ENCODE peak calls at places on chromosomes 6 and 20, in four cellular contexts. One of them, this sample, is unnamed.

GRCh38 chr6:10355115-10355702 is 59.7 kb downstream of the TFAP2A start:
- DNase-seq in H9: no peak
- DNase-seq in GM12878: no peak
- DNase-seq in PC-3: no peak
- DNase-seq in this sample: no peak

GRCh38 chr20:44089987-44090674 is 96.9 kb downstream of the JPH2 start:
- DNase-seq in H9: no peak
- DNase-seq in PC-3: peak
- DNase-seq in GM12878: peak
- DNase-seq in this sample: peak

GRCh38 chr6:135880066-135880972 is 28.8 kb downstream of the PDE7B start:
- DNase-seq in GM12878: peak
- DNase-seq in PC-3: peak
- DNase-seq in H9: no peak
- DNase-seq in this sample: peak

GRCh38 chr6:150343434-150343833 is 25.4 kb upstream of the IYD start:
- DNase-seq in H9: no peak
- DNase-seq in GM12878: no peak
- DNase-seq in PC-3: peak
- DNase-seq in this sample: peak

GRCh38 chr20:51573576-51574243 is 31.2 kb upstream of the NFATC2 start:
- DNase-seq in GM12878: no peak
- DNase-seq in H9: no peak
- DNase-seq in PC-3: peak
- DNase-seq in this sample: no peak

GRCh38 chr6:143998686-143999085 is 9.4 kb downstream of the PLAGL1 start:
- DNase-seq in PC-3: no peak
- DNase-seq in H9: no peak
- DNase-seq in GM12878: no peak
- DNase-seq in this sample: no peak

GRCh38 chr20:23889775-23890187 is 10.2 kb upstream of the CST5 start:
- DNase-seq in H9: peak
- DNase-seq in GM12878: no peak
- DNase-seq in PC-3: peak
- DNase-seq in this sample: peak

GRCh38 chr20:19750907-19751636 is 7.0 kb upstream of the RIN2 start:
- DNase-seq in GM12878: no peak
- DNase-seq in PC-3: no peak
- DNase-seq in H9: no peak
- DNase-seq in this sample: no peak

GRCh38 chr6:136950436-136950835 is 28.3 kb downstream of the SLC35D3 start:
- DNase-seq in GM12878: no peak
- DNase-seq in H9: no peak
- DNase-seq in PC-3: no peak
- DNase-seq in this sample: peak

GRCh38 chr6:16533721-16534136 is 227.5 kb downstream of the ATXN1 start:
- DNase-seq in H9: no peak
- DNase-seq in PC-3: peak
- DNase-seq in GM12878: no peak
- DNase-seq in this sample: peak

GRCh38 chr20:57947421-57948176 is 237.8 kb upstream of the PMEPA1 start:
- DNase-seq in GM12878: no peak
- DNase-seq in PC-3: no peak
- DNase-seq in H9: no peak
- DNase-seq in this sample: peak
- H2AFZ ChIP-seq in GM12878: no peak
- H2AFZ ChIP-seq in PC-3: no peak
- H2AFZ ChIP-seq in H9: no peak
- H2AFZ ChIP-seq in this sample: no peak

GRCh38 chr6:6915219-6915618 is 192.5 kb upstream of the RREB1 start:
- DNase-seq in PC-3: peak
- DNase-seq in H9: no peak
- DNase-seq in GM12878: no peak
- DNase-seq in this sample: no peak

GRCh38 chr6:6916598-6916997 is 191.2 kb upstream of the RREB1 start:
- DNase-seq in H9: no peak
- DNase-seq in GM12878: no peak
- DNase-seq in PC-3: no peak
- DNase-seq in this sample: no peak

GRCh38 chr6:6918216-6918983 is 189.4 kb upstream of the RREB1 start:
- DNase-seq in GM12878: peak
- DNase-seq in PC-3: peak
- DNase-seq in H9: no peak
- DNase-seq in this sample: peak

GRCh38 chr6:6913346-6913745 is 194.4 kb upstream of the RREB1 start:
- DNase-seq in PC-3: no peak
- DNase-seq in GM12878: no peak
- DNase-seq in H9: no peak
- DNase-seq in this sample: no peak

DNA sequence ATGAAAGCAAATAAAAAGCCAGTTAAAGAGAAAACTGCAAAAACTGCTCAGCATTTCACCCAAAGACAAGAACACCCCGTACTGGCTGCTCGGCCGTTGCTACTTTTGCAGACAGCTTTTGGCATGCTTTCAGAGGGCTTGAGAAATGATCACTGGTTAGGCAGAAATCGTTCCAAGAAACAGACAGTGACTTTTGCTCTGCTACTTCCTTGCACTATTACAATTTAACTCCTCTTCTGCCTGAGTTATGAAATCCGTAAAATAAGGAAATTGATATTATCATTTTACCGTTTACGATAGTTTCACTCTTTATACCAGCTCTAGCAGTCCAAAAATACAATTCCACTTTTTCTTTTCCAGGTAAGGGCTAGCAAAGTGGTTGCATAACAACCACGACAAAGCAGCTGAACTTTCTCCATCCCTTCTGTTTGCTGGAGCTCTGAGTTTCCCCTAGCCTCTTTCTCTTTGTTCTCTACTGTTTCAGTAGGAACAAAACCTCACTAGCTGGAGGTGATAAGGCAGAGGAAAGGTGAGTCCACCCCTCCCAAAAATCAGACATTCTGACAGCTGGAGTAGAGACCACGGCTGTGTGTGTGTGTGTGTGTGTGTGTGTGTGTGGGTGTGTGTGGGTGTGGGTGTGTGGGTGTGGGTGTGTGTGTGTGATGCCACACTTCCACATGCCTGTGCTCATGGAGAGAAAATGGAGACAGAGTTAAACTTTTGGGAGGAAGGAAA is 191.8 kb upstream of the RREB1 start:
- DNase-seq in GM12878: no peak
- DNase-seq in PC-3: peak
- DNase-seq in H9: no peak
- DNase-seq in this sample: peak
- H2AFZ ChIP-seq in GM12878: peak
- H2AFZ ChIP-seq in PC-3: peak
- H2AFZ ChIP-seq in H9: no peak
- H2AFZ ChIP-seq in this sample: no peak

DNA sequence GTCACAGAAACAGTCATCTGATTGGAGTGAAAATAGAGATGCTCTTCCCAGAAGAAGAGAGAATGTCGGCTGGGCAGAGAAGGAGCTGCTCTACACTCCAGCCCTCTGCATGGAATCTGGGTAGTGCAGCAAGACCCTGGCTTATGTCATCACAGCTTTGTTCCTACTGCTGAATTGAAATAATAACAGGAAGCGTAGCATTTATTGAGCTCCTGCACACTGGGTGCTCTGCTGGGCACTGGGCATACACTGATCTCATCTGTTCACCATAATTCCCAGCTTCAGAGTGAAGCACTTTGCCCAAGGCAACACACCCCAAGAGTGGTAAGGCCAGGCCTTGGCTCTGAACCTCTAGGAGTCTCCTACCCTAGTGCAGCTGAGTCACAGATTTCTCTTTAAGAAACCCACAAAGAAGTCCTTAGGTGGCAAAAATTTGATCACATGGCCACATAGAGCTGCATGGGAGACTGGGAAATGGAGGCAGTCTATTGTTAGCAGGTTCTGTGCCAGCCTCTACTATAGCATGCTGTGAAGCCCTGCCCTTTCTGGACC is 3.9 kb upstream of the SDCBP2 start:
- DNase-seq in PC-3: no peak
- DNase-seq in GM12878: no peak
- DNase-seq in H9: no peak
- DNase-seq in this sample: no peak
- H2AFZ ChIP-seq in PC-3: no peak
- H2AFZ ChIP-seq in GM12878: no peak
- H2AFZ ChIP-seq in H9: no peak
- H2AFZ ChIP-seq in this sample: peak

GRCh38 chr6:47094351-47094925 is 52.3 kb upstream of the ADGRF1 start:
- DNase-seq in H9: no peak
- DNase-seq in PC-3: peak
- DNase-seq in GM12878: no peak
- DNase-seq in this sample: peak

GRCh38 chr6:47096233-47096887 is 54.2 kb upstream of the ADGRF1 start:
- DNase-seq in H9: no peak
- DNase-seq in PC-3: peak
- DNase-seq in GM12878: no peak
- DNase-seq in this sample: no peak

GRCh38 chr6:47093169-47093568 is 51.0 kb upstream of the ADGRF1 start:
- DNase-seq in PC-3: peak
- DNase-seq in H9: no peak
- DNase-seq in GM12878: no peak
- DNase-seq in this sample: no peak

GRCh38 chr6:47098570-47098993 is 56.5 kb upstream of the ADGRF1 start:
- DNase-seq in GM12878: no peak
- DNase-seq in PC-3: no peak
- DNase-seq in H9: no peak
- DNase-seq in this sample: peak

GRCh38 chr6:47097092-47097945 is 55.2 kb upstream of the ADGRF1 start:
- DNase-seq in H9: peak
- DNase-seq in PC-3: peak
- DNase-seq in GM12878: peak
- DNase-seq in this sample: peak
- H2AFZ ChIP-seq in H9: peak
- H2AFZ ChIP-seq in PC-3: peak
- H2AFZ ChIP-seq in GM12878: no peak
- H2AFZ ChIP-seq in this sample: no peak

GRCh38 chr6:168283686-168284025 is 35.9 kb downstream of the DACT2 start:
- DNase-seq in GM12878: no peak
- DNase-seq in H9: no peak
- DNase-seq in PC-3: no peak
- DNase-seq in this sample: no peak
- H2AFZ ChIP-seq in GM12878: no peak
- H2AFZ ChIP-seq in H9: no peak
- H2AFZ ChIP-seq in PC-3: no peak
- H2AFZ ChIP-seq in this sample: no peak

GRCh38 chr20:36886859-36887778 is 11.2 kb downstream of the TLDC2 start:
- DNase-seq in GM12878: peak
- DNase-seq in H9: peak
- DNase-seq in PC-3: peak
- DNase-seq in this sample: peak
- H2AFZ ChIP-seq in GM12878: peak
- H2AFZ ChIP-seq in H9: peak
- H2AFZ ChIP-seq in PC-3: peak
- H2AFZ ChIP-seq in this sample: peak

GRCh38 chr6:140661691-140662090 is 1287.2 kb upstream of the CITED2 start:
- DNase-seq in GM12878: no peak
- DNase-seq in H9: no peak
- DNase-seq in PC-3: no peak
- DNase-seq in this sample: peak

GRCh38 chr6:140663094-140663493 is 1288.6 kb upstream of the CITED2 start:
- DNase-seq in H9: no peak
- DNase-seq in GM12878: no peak
- DNase-seq in PC-3: no peak
- DNase-seq in this sample: no peak

GRCh38 chr6:140663772-140664171 is 1289.3 kb upstream of the CITED2 start:
- DNase-seq in GM12878: no peak
- DNase-seq in PC-3: no peak
- DNase-seq in H9: no peak
- DNase-seq in this sample: no peak

DNA sequence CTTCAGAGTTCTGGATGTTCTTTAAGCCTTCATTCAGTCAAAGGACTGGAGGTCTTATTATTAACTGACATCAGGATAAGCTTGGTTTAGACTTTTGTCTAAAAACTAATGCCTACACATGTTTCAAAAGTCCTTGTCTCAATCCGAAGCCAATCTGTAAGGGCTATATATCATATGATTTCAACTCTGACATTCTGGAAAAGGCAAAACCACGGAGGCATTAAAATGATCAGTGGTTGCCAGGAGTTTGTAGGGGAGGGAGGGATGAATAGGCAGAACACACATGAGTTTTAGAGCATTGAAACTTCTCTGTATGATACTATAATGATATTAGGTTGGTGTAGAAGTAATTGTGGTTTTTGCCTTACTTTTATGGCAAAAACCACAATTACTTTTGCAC is 1285.8 kb upstream of the CITED2 start:
- DNase-seq in PC-3: no peak
- DNase-seq in GM12878: no peak
- DNase-seq in H9: no peak
- DNase-seq in this sample: no peak
- H2AFZ ChIP-seq in PC-3: no peak
- H2AFZ ChIP-seq in GM12878: no peak
- H2AFZ ChIP-seq in H9: no peak
- H2AFZ ChIP-seq in this sample: no peak

GRCh38 chr6:142030115-142030619 is 102.6 kb upstream of the GJE1 start:
- DNase-seq in GM12878: no peak
- DNase-seq in PC-3: no peak
- DNase-seq in H9: peak
- DNase-seq in this sample: peak
- H2AFZ ChIP-seq in GM12878: no peak
- H2AFZ ChIP-seq in PC-3: no peak
- H2AFZ ChIP-seq in H9: no peak
- H2AFZ ChIP-seq in this sample: peak

This sample was measured in IMR-90.